ENCODE peak calls at places on chromosomes 16 and 17, in six cellular contexts. I is epithelial cell of esophagus, H is cardiac fibroblast, T is PC-3, Q is lower lobe of right lung, D is fibroblast of the aortic adventitia. K is an unnamed sample.
A peak's percentile ranks its signal among the peaks of the same experiment; 100 is the strongest.

GRCh38 chr17:35747540-35748017 is 5.5 kb downstream of the GAS2L2 start:
- DNase-seq in T (peak; percentile 76), Q (peak; percentile 72), D (peak; percentile 84), H (peak; percentile 87), I (peak; percentile 81), K (peak; percentile 85)

GRCh38 chr17:77439382-77440013 is 298.7 kb downstream of the SEC14L1 start:
- DNase-seq in Q (no peak), H (no peak), D (no peak), I (no peak), T (no peak), K (no peak)

GRCh38 chr16:19044781-19045180 is 22.6 kb upstream of the COQ7 start:
- DNase-seq in D (no peak), H (no peak), I (no peak), Q (no peak), T (no peak), K (no peak)

GRCh38 chr17:79160980-79161621 is 86.5 kb downstream of the ENGASE start:
- DNase-seq in D (no peak), Q (no peak), H (peak; percentile 14), T (peak; percentile 21), I (peak; percentile 2), K (peak; percentile 20)

GRCh38 chr16:57270221-57271062 is 14.0 kb downstream of the PLLP start:
- DNase-seq in D (no peak), T (no peak), Q (peak; percentile 35), I (no peak), H (no peak), K (no peak)

GRCh38 chr16:63695347-63695746 is 1426.5 kb downstream of the CDH11 start:
- DNase-seq in I (no peak), T (no peak), Q (no peak), H (no peak), D (no peak), K (no peak)

GRCh38 chr17:78748048-78748729 is 33.9 kb downstream of the CYTH1 start:
- DNase-seq in T (no peak), I (peak; percentile 64), H (no peak), Q (peak; percentile 63), D (no peak), K (peak; percentile 87)

GRCh38 chr16:84608281-84608680 is 9.6 kb downstream of the COTL1 start:
- DNase-seq in T (no peak), D (no peak), H (no peak), I (no peak), Q (no peak), K (peak; percentile 59)

GRCh38 chr17:78252111-78252634 is 20.7 kb downstream of the TMEM235 start:
- DNase-seq in Q (no peak), I (no peak), H (no peak), D (no peak), T (no peak), K (peak; percentile 69)

GRCh38 chr16:84180519-84181140 is 6.2 kb downstream of the TAF1C start:
- DNase-seq in D (no peak), Q (peak; percentile 45), T (no peak), I (no peak), H (no peak), K (no peak)

GRCh38 chr16:4601317-4602186 is 13.1 kb downstream of the UBALD1 start:
- DNase-seq in D (peak; percentile 34), I (peak; percentile 33), Q (no peak), T (no peak), H (peak; percentile 25), K (no peak)

GRCh38 chr17:14299261-14300093 is 1.4 kb upstream of the HS3ST3B1 start:
- DNase-seq in I (no peak), T (no peak), Q (peak; percentile 65), D (peak; percentile 71), H (peak; percentile 69), K (no peak)

GRCh38 chr17:76014925-76015261 is 12.2 kb downstream of the EVPL start:
- DNase-seq in I (no peak), Q (no peak), D (no peak), T (no peak), H (no peak), K (no peak)

GRCh38 chr17:45410144-45411091 is 22.3 kb downstream of the ARHGAP27 start:
- DNase-seq in I (no peak), T (no peak), Q (peak; percentile 73), D (no peak), H (no peak), K (peak; percentile 81)

GRCh38 chr16:67930191-67930590 is 1.5 kb downstream of the CTRL start:
- DNase-seq in Q (no peak), I (no peak), H (no peak), D (no peak), T (no peak), K (no peak)

GRCh38 chr16:4667203-4667983 is 26.0 kb upstream of the NUDT16L1 start:
- DNase-seq in T (no peak), Q (no peak), D (no peak), I (no peak), H (no peak), K (no peak)

DNA sequence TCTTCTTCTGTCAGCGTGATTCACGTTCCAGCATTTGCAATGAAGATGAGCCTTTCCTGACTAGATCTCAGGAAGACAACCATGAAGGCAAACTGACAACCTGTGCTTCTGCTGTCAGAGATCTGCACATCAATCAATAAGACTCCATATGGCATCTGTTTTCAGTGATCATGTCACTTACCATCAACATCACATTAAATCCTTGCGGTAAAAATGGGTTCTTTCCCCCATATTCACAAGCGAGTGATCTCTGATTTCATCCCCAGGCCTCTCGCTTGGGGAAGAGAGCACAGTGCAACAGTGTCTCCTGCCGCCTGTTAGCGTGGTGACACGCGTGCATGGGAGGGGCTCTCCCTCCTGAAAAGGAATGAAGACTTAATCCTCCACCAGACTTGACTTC is 11.1 kb downstream of the NACA2 start:
- DNase-seq in D (no peak), I (no peak), Q (no peak), H (no peak), T (no peak), K (no peak)
- TF ChIP-seq CTCF in D (no peak), I (peak; percentile 12), Q (no peak), H (no peak), T (no peak), K (no peak)

DNA sequence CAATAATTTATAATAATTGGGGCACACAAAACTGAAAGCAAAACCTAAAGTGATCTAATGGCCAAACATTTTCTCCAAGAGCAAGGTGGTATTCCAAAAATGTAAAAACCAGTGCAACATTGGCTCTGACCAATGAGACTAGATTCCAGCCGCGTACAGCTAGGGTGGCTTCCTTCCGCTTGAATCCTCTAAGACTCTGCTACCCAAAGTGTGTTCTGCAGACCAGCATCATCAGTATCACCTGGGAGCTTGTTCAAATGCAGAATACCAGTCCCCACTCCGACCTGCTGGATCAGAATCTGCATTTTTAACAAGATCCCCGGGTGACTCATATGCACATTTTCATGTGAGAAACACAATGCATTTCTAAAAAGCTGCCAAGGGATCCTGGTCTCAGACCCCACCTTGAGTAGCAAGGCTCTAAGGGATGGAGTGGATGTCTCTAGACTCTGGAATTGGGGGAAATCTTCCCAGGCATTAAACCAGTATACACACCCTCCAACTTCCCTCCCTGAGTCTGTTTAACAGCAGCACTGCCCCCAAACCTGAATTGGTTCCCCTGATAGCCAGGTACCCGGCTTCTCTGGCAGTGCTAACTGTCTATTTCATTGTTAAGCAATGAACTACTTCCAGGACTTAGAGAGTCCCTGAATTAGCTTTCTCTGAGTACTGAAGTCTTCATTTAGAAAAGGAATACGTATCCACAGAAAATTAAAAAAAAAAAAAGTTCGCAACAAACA is 118.2 kb downstream of the HS3ST2 start:
- DNase-seq in T (no peak), I (no peak), D (no peak), H (no peak), Q (no peak), K (no peak)
- H3K4me3 ChIP-seq in T (no peak overlapping the region), I (no peak overlapping the region), D (no peak overlapping the region), H (no peak overlapping the region), Q (no peak overlapping the region), K (no peak overlapping the region)

GRCh38 chr16:26859086-26859485 is 207.6 kb upstream of the C16orf82 start:
- DNase-seq in I (no peak), T (no peak), H (no peak), Q (no peak), D (no peak), K (no peak)

GRCh38 chr16:26856791-26857190 is 209.9 kb upstream of the C16orf82 start:
- DNase-seq in D (no peak), T (no peak), Q (no peak), I (no peak), H (no peak), K (no peak)

GRCh38 chr16:26863971-26864370 is 202.8 kb upstream of the C16orf82 start:
- DNase-seq in D (no peak), H (no peak), T (no peak), Q (no peak), I (no peak), K (no peak)

GRCh38 chr16:26857371-26857770 is 209.4 kb upstream of the C16orf82 start:
- DNase-seq in H (no peak), Q (no peak), T (no peak), I (no peak), D (no peak), K (no peak)

DNA sequence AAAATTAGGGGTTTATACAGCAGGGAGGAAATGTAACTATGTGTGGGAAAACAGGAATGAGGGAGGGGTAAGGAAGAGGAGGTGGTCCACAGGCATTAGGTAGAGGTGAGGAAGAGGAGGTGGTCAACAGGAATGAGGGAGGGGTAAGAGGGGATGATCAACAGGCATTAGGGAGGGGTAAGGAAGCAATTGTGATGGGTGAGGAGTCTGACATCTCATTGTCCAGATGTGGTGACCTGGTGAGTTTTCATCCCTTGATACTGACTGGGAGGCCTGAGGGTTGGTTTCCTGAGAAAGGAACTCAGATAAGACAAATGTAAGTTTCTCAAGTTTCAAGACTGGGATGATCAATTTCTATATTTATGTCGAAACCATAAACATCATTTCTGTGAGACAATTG is 206.2 kb upstream of the C16orf82 start:
- DNase-seq in I (no peak), Q (no peak), H (no peak), T (no peak), D (no peak), K (no peak)
- TF ChIP-seq CTCF in I (no peak), Q (no peak), H (no peak), T (no peak), D (no peak), K (no peak)

GRCh38 chr17:48055531-48056245 is 7.5 kb downstream of the NFE2L1 start:
- DNase-seq in Q (no peak), I (peak; percentile 82), H (peak; percentile 69), T (no peak), D (peak; percentile 96), K (peak; percentile 81)

GRCh38 chr17:48054238-48055185 is 6.4 kb downstream of the NFE2L1 start:
- DNase-seq in H (peak; percentile 82), I (peak; percentile 98), T (no peak), D (peak; percentile 84), Q (peak; percentile 76), K (no peak)

GRCh38 chr17:48057626-48058025 is 9.5 kb downstream of the NFE2L1 start:
- DNase-seq in T (no peak), I (no peak), D (no peak), Q (no peak), H (no peak), K (no peak)

GRCh38 chr17:48056879-48057278 is 8.7 kb downstream of the NFE2L1 start:
- DNase-seq in I (no peak), H (no peak), T (no peak), D (no peak), Q (no peak), K (no peak)

DNA sequence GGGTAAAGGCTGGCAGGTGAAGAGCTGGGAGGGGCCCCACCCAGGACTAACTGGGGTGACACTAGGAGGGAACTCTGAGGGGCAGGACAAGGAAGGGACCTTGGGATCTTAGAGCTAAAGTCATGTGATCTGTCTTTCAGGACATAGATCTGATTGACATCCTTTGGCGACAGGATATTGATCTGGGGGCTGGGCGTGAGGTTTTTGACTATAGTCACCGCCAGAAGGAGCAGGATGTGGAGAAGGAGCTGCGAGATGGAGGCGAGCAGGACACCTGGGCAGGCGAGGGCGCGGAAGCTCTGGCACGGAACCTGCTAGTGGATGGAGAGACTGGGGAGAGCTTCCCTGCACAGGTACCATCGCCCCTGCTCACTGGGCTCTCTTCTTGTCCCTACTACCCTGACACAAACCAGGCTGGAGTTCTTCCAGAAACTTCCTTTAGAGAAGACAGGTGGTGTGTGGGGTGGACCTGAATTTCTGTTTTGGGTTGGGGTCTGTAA is 8.1 kb downstream of the NFE2L1 start:
- DNase-seq in D (no peak), I (no peak), H (no peak), T (no peak), Q (no peak), K (no peak)
- H3K4me3 ChIP-seq in D (peak overlapping the region; percentile 52), I (no peak overlapping the region), H (no peak overlapping the region), T (no peak overlapping the region), Q (no peak overlapping the region), K (peak overlapping the region; percentile 18)